ENCODE peak calls at places on chromosomes 12 and 14, in five cellular contexts. X, N, O, P and Z are unnamed samples. For H3K4me1, the result is how much of the 10 kb centered on the place peaks cover.

GRCh38 chr14:99525699-99526080 is 44.5 kb downstream of the CCNK start:
- DNase-seq in O (no peak), N (no peak), X (no peak), P (no peak), Z (no peak)

GRCh38 chr14:81256289-81256960 is 35.7 kb upstream of the GTF2A1 start:
- DNase-seq in X (no peak), O (no peak), N (no peak), P (no peak), Z (no peak)

GRCh38 chr14:87148655-87149054 is 844.3 kb downstream of the GALC start:
- DNase-seq in X (no peak), N (no peak), O (no peak), P (no peak), Z (no peak)

GRCh38 chr12:83172441-83172840 is 485.7 kb downstream of the TMTC2 start:
- DNase-seq in X (no peak), O (no peak), P (no peak), N (no peak), Z (no peak)

GRCh38 chr12:24226745-24227350 is 277.4 kb upstream of the SOX5 start:
- DNase-seq in X (peak), O (no peak), P (no peak), N (no peak), Z (no peak)

GRCh38 chr14:30403791-30404190 is 155.2 kb upstream of the G2E3 start:
- DNase-seq in X (no peak), N (no peak), P (no peak), O (no peak), Z (no peak)

GRCh38 chr12:52296572-52297215 is 5.4 kb upstream of the KRT81 start:
- DNase-seq in O (no peak), N (no peak), X (no peak), P (no peak), Z (no peak)

GRCh38 chr14:79670811-79671210 is 540.5 kb downstream of the DIO2 start:
- DNase-seq in N (no peak), O (no peak), X (no peak), P (no peak), Z (no peak)

GRCh38 chr12:100058482-100059029 is 73.8 kb upstream of the ANKS1B start:
- DNase-seq in N (no peak), P (no peak), O (no peak), X (peak), Z (no peak)

GRCh38 chr14:24943024-24943423 is 106.9 kb downstream of the STXBP6 start:
- DNase-seq in N (no peak), X (no peak), O (peak), P (peak), Z (peak)

GRCh38 chr14:101476258-101476930 is 84.9 kb upstream of the DIO3 start:
- DNase-seq in O (no peak), N (no peak), P (no peak), X (no peak), Z (no peak)

GRCh38 chr14:90491221-90491867 is 94.5 kb downstream of the CALM1 start:
- DNase-seq in O (peak), X (peak), N (no peak), P (no peak), Z (no peak)

GRCh38 chr14:30995674-30996073 is 29.8 kb upstream of the AP4S1 start:
- DNase-seq in P (no peak), N (no peak), X (no peak), O (no peak), Z (no peak)

GRCh38 chr14:50978888-50979287 is 34.6 kb upstream of the PYGL start:
- DNase-seq in N (no peak), X (no peak), O (no peak), P (no peak), Z (peak)

GRCh38 chr12:124032265-124032886 is 59.4 kb downstream of the ZNF664 start:
- DNase-seq in N (no peak), O (peak), X (peak), P (peak), Z (no peak)

DNA sequence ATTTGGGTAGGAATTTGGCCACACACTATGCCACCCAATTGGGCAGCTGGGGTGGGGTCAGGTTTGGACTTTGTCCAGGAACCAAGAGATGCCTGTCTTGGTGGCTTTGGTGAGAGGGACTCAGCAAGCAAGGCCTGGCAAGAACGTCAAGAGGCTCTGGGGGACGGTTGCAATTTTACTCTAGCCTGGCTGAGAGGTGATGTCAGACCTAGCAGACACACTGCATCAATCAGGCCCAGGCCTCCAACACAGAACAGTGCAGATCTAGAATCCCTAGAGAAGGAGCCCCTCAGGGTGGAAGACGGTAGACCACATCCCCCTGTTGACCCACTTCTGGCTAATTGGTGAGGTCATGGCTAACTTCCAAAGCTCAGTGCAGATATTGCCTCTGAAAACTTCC is 1.6 kb upstream of the UNC119B start:
- DNase-seq in P (no peak), O (no peak), N (no peak), X (no peak), Z (no peak)
- H3K4me1 ChIP-seq in P (under half), O (under half), N (under half), X (under half), Z (under half)

DNA sequence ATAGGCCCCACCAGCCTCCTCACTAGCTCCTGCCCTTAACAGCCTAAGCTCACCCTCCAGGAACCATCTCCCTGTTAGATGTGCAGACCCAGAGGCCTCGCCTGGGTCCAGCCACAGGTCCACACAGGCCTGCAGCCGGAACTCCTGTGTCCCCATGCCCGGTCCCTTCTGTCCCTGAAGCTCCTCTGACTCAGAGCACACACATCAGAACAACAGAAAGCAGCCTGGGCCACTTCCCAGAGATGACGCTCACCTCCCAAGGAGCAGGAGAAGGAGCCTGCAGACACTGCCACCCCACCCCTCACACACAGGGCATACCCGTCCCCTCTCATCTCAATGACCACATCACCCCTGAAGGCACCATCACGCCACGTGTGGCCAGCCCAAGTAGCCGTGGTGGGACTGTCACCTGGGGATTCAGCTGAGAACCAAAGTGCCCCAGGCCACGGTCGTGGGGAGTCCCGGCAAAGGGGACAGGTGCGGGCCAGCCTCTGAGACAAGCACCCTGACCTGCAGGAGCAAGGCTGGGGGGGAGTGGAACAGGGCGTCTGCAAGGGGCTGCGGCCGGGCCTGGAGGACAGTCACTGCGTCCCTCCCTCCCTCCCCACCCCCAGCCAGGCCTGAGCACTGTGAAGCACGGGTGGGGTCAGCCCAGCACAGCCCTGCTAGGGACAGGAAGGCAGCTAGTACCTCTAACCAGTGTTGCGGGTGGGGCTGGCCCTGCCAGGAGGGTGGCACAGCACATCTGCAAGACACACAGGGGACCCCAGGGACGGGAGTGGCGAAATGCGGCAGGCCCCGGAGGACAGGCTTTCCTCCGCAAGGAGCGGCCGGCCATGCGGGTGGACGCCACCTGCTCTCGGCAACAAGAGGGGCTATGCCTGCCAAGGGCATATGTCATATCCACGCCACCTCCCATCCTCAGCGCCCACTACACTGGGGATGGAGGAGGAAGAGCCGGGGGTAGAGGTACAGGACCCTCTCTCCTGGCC is 5.5 kb downstream of the AKT1 start:
- DNase-seq in P (no peak), N (no peak), O (no peak), X (no peak), Z (no peak)
- H3K4me1 ChIP-seq in P (half or more), N (under half), O (under half), X (under half), Z (under half)

GRCh38 chr14:68951800-68952540 is 27.1 kb downstream of the ACTN1 start:
- DNase-seq in X (no peak), P (no peak), O (no peak), N (no peak), Z (no peak)

GRCh38 chr14:68949236-68949965 is 29.7 kb downstream of the ACTN1 start:
- DNase-seq in P (no peak), O (no peak), X (no peak), N (no peak), Z (no peak)

GRCh38 chr14:68951051-68951797 is 27.9 kb downstream of the ACTN1 start:
- DNase-seq in P (peak), N (no peak), O (no peak), X (peak), Z (no peak)

GRCh38 chr14:68948686-68949085 is 30.4 kb downstream of the ACTN1 start:
- DNase-seq in P (no peak), N (no peak), X (no peak), O (no peak), Z (no peak)

GRCh38 chr14:68950111-68950510 is 29.0 kb downstream of the ACTN1 start:
- DNase-seq in P (no peak), O (no peak), X (no peak), N (no peak), Z (no peak)
- H3K4me1 ChIP-seq in P (under half), O (under half), X (half or more), N (under half), Z (under half)

GRCh38 chr12:122371475-122372045 is 50.9 kb downstream of the CLIP1 start:
- DNase-seq in O (no peak), X (no peak), P (no peak), N (no peak), Z (no peak)
- H3K4me1 ChIP-seq in O (under half), X (under half), P (under half), N (under half), Z (under half)

GRCh38 chr12:53495903-53496751 is 3.1 kb downstream of the MAP3K12 start:
- DNase-seq in P (no peak), X (peak), O (no peak), N (no peak), Z (no peak)
- H3K4me1 ChIP-seq in P (under half), X (under half), O (under half), N (under half), Z (under half)

GRCh38 chr14:104730504-104730903 is 6.5 kb downstream of the ADSS1 start:
- DNase-seq in X (no peak), P (no peak), O (no peak), N (no peak), Z (no peak)
- H3K4me1 ChIP-seq in X (under half), P (under half), O (under half), N (under half), Z (under half)

GRCh38 chr12:57771271-57771872 is 533 bp downstream of the METTL1 start:
- DNase-seq in X (peak), O (peak), P (peak), N (peak), Z (peak)
- H3K4me1 ChIP-seq in X (under half), O (under half), P (under half), N (under half), Z (under half)

GRCh38 chr14:104775073-104775489 is 20.5 kb downstream of the AKT1 start:
- DNase-seq in N (no peak), X (no peak), O (no peak), P (no peak), Z (no peak)

GRCh38 chr14:104774453-104775072 is 21.0 kb downstream of the AKT1 start:
- DNase-seq in P (peak), X (no peak), N (no peak), O (no peak), Z (no peak)

GRCh38 chr14:104777808-104778249 is 17.7 kb downstream of the AKT1 start:
- DNase-seq in P (no peak), X (no peak), N (no peak), O (no peak), Z (no peak)

GRCh38 chr14:104776961-104777807 is 18.4 kb downstream of the AKT1 start:
- DNase-seq in P (no peak), N (no peak), X (no peak), O (peak), Z (no peak)

GRCh38 chr14:104776481-104776880 is 19.1 kb downstream of the AKT1 start:
- DNase-seq in N (no peak), X (no peak), O (no peak), P (no peak), Z (no peak)
- H3K4me1 ChIP-seq in N (under half), X (under half), O (under half), P (under half), Z (under half)

GRCh38 chr14:102822311-102822863 is 45.1 kb downstream of the TRAF3 start:
- DNase-seq in X (no peak), N (no peak), P (no peak), O (no peak), Z (no peak)

GRCh38 chr14:102823546-102823945 is 46.3 kb downstream of the TRAF3 start:
- DNase-seq in P (no peak), O (no peak), N (no peak), X (no peak), Z (no peak)

GRCh38 chr14:102819790-102820330 is 42.6 kb downstream of the TRAF3 start:
- DNase-seq in N (no peak), P (no peak), X (no peak), O (no peak), Z (peak)

GRCh38 chr14:102819176-102819628 is 42.0 kb downstream of the TRAF3 start:
- DNase-seq in N (no peak), X (peak), P (peak), O (no peak), Z (peak)

DNA sequence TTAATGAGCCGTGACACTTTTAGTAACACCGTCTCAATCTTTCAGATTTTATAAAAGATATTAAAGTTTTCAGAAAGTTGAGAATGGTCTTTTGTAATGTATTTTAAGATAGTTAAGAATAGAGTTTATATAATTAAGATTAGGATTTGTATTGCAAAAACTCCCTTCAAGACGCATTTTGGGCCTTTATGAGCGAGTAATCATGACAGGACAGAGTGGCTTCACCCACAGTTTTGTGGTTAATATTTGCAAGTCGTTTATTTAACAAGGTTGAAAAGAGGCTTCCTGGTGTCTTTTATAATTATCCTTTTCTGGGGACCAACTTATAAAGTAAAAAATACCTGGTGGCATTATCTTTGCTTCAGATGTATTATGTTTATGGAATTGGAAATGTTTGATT is 44.0 kb downstream of the TRAF3 start:
- DNase-seq in X (no peak), N (no peak), P (no peak), O (no peak), Z (no peak)
- H3K4me1 ChIP-seq in X (under half), N (under half), P (under half), O (under half), Z (under half)

DNA sequence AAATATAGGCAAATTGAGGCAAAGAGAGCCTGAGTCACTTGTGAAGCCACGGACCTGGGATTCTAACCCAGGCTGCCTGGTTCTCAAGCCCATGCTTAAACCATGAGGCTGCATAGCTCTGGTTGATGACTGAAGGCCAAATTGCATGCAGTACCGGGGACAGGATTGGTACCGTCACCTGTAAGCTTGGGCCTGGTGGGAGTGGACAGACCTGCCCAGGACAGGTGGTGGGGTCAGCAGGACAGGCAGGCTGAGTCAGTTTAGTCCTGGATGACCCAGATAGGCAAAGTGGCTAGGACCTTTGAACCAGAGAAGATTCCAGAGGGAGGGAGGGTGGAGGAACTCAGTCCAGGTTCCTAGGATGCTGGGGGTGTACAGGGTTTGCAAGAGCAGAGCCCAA is 25.8 kb downstream of the RIN3 start:
- DNase-seq in O (no peak), N (no peak), P (no peak), X (no peak), Z (no peak)
- H3K4me1 ChIP-seq in O (under half), N (under half), P (under half), X (under half), Z (under half)